ENCODE peak calls at places on chromosomes 3 and 15, in seven cellular contexts. One of them, this sample, is unnamed.

GRCh38 chr15:71375934-71376333 is 260.7 kb downstream of the THSD4 start:
- DNase-seq in HFFc6: no peak
- DNase-seq in iPS DF 6.9: no peak
- DNase-seq in ascending aorta: no peak
- DNase-seq in MM.1S: no peak
- DNase-seq in HCEC 1CT: peak; percentile 23
- DNase-seq in GM12865: no peak
- DNase-seq in this sample: no peak

GRCh38 chr3:10505791-10506585 is 602 bp upstream of the ATP2B2 start:
- DNase-seq in MM.1S: no peak
- DNase-seq in HFFc6: no peak
- DNase-seq in ascending aorta: no peak
- DNase-seq in iPS DF 6.9: no peak
- DNase-seq in GM12865: no peak
- DNase-seq in HCEC 1CT: no peak
- DNase-seq in this sample: no peak

GRCh38 chr3:10845839-10846656 is 30.0 kb downstream of the SLC6A11 start:
- DNase-seq in MM.1S: peak; percentile 42
- DNase-seq in iPS DF 6.9: no peak
- DNase-seq in GM12865: peak; percentile 78
- DNase-seq in ascending aorta: no peak
- DNase-seq in HFFc6: no peak
- DNase-seq in HCEC 1CT: no peak
- DNase-seq in this sample: no peak

GRCh38 chr3:188266581-188267274 is 112.8 kb downstream of the LPP start:
- DNase-seq in HCEC 1CT: peak; percentile 84
- DNase-seq in GM12865: no peak
- DNase-seq in ascending aorta: peak; percentile 24
- DNase-seq in HFFc6: peak; percentile 74
- DNase-seq in MM.1S: no peak
- DNase-seq in iPS DF 6.9: no peak
- DNase-seq in this sample: peak; percentile 75

GRCh38 chr3:187101184-187102072 is 37.9 kb downstream of the RPL39L start:
- DNase-seq in HCEC 1CT: peak; percentile 36
- DNase-seq in MM.1S: peak; percentile 93
- DNase-seq in iPS DF 6.9: no peak
- DNase-seq in ascending aorta: peak; percentile 21
- DNase-seq in HFFc6: peak; percentile 54
- DNase-seq in GM12865: peak; percentile 51
- DNase-seq in this sample: peak; percentile 67

GRCh38 chr3:9870978-9871377 is 9.1 kb downstream of the CIDEC start:
- DNase-seq in ascending aorta: no peak
- DNase-seq in iPS DF 6.9: no peak
- DNase-seq in HFFc6: peak; percentile 76
- DNase-seq in GM12865: no peak
- DNase-seq in HCEC 1CT: peak; percentile 93
- DNase-seq in MM.1S: no peak
- DNase-seq in this sample: peak; percentile 42

GRCh38 chr3:63940389-63940757 is 28.2 kb upstream of the SCAANT1 start:
- DNase-seq in ascending aorta: no peak
- DNase-seq in MM.1S: no peak
- DNase-seq in HFFc6: peak; percentile 59
- DNase-seq in GM12865: no peak
- DNase-seq in HCEC 1CT: peak; percentile 76
- DNase-seq in iPS DF 6.9: no peak
- DNase-seq in this sample: peak; percentile 47

GRCh38 chr15:39741258-39741657 is 41.4 kb downstream of the FSIP1 start:
- DNase-seq in MM.1S: no peak
- DNase-seq in ascending aorta: no peak
- DNase-seq in HFFc6: no peak
- DNase-seq in iPS DF 6.9: no peak
- DNase-seq in HCEC 1CT: no peak
- DNase-seq in GM12865: no peak
- DNase-seq in this sample: no peak

GRCh38 chr3:45566205-45566604 is 28.3 kb upstream of the LIMD1 start:
- DNase-seq in HFFc6: no peak
- DNase-seq in ascending aorta: no peak
- DNase-seq in MM.1S: no peak
- DNase-seq in HCEC 1CT: no peak
- DNase-seq in GM12865: peak; percentile 45
- DNase-seq in iPS DF 6.9: no peak
- DNase-seq in this sample: no peak

GRCh38 chr3:196268270-196269163 is 19.0 kb downstream of the PCYT1A start:
- DNase-seq in GM12865: no peak
- DNase-seq in HFFc6: peak; percentile 61
- DNase-seq in iPS DF 6.9: no peak
- DNase-seq in HCEC 1CT: peak; percentile 78
- DNase-seq in ascending aorta: no peak
- DNase-seq in MM.1S: no peak
- DNase-seq in this sample: peak; percentile 92

GRCh38 chr15:34147371-34148140 is 45.7 kb downstream of the PGBD4 start:
- DNase-seq in MM.1S: no peak
- DNase-seq in HCEC 1CT: no peak
- DNase-seq in GM12865: no peak
- DNase-seq in ascending aorta: no peak
- DNase-seq in iPS DF 6.9: no peak
- DNase-seq in HFFc6: no peak
- DNase-seq in this sample: peak; percentile 56

This sample was measured in SJSA1.